ENCODE peak calls at places on chromosomes 11 and 22, in four cellular contexts. V, U, O and T are unnamed samples.

GRCh38 chr11:47797633-47798032 is 30.5 kb upstream of the FNBP4 start:
- DNase-seq in V (no peak), O (no peak), U (no peak), T (no peak)

GRCh38 chr22:22955866-22956535 is 68.4 kb downstream of the IGLL5 start:
- DNase-seq in O (peak; percentile 1), U (peak; percentile 52), V (peak; percentile 23), T (peak; percentile 56)

GRCh38 chr11:10930224-10930960 is 72.5 kb upstream of the ZBED5 start:
- DNase-seq in O (no peak), V (no peak), U (no peak), T (no peak)

GRCh38 chr11:75809991-75810390 is 5.0 kb upstream of the UVRAG start:
- DNase-seq in U (no peak), V (no peak), O (no peak), T (no peak)

GRCh38 chr11:64971421-64972233 is at the start of gene MAJIN:
- DNase-seq in U (no peak), V (peak; percentile 58), O (no peak), T (no peak)

GRCh38 chr22:49645791-49646550 is 181.7 kb downstream of the BRD1 start:
- DNase-seq in O (no peak), U (no peak), V (no peak), T (no peak)

GRCh38 chr11:125429174-125429707 is 66.8 kb downstream of the FEZ1 start:
- DNase-seq in V (peak; percentile 42), U (peak; percentile 63), O (peak; percentile 42), T (no peak)

GRCh38 chr11:73173755-73174494 is 31.8 kb upstream of the FCHSD2 start:
- DNase-seq in U (no peak), V (no peak), O (no peak), T (no peak)

GRCh38 chr22:38346506-38346905 is 29.3 kb upstream of the CSNK1E start:
- DNase-seq in V (no peak), O (no peak), U (no peak), T (no peak)

GRCh38 chr11:43760902-43761301 is 80.4 kb downstream of the HSD17B12 start:
- DNase-seq in O (no peak), U (no peak), V (no peak), T (no peak)

GRCh38 chr11:77197626-77198320 is 69.7 kb downstream of the MYO7A start:
- DNase-seq in O (no peak), U (no peak), V (no peak), T (no peak)

GRCh38 chr11:898160-898517 is 12.5 kb downstream of the CHID1 start:
- DNase-seq in V (no peak), U (peak; percentile 13), O (no peak), T (no peak)

GRCh38 chr11:67002297-67002913 is 20.5 kb upstream of the SYT12 start:
- DNase-seq in O (peak; percentile 15), U (no peak), V (no peak), T (peak; percentile 72)

GRCh38 chr11:60842688-60843605 is 1.0 kb downstream of the CCDC86 start:
- DNase-seq in U (no peak), V (no peak), O (no peak), T (peak; percentile 19)

GRCh38 chr11:65491614-65492386 is 7.0 kb upstream of the MALAT1 start:
- DNase-seq in V (peak; percentile 85), O (peak; percentile 100), U (peak; percentile 93), T (peak; percentile 99)

GRCh38 chr11:70503878-70504240 is 105.5 kb downstream of the CTTN start:
- DNase-seq in V (no peak), U (no peak), O (peak; percentile 68), T (peak; percentile 88)

GRCh38 chr11:111299111-111300026 is 1.0 kb downstream of the POU2AF3 start:
- DNase-seq in U (no peak), V (no peak), O (no peak), T (peak; percentile 76)

GRCh38 chr11:94597896-94598295 is 30.7 kb downstream of the PIWIL4 start:
- DNase-seq in V (no peak), U (no peak), O (no peak), T (peak; percentile 22)

GRCh38 chr11:112037527-112037926 is 12.3 kb downstream of the DLAT start:
- DNase-seq in O (no peak), U (no peak), V (no peak), T (no peak)

GRCh38 chr11:12888525-12889158 is 120.5 kb upstream of the RASSF10 start:
- DNase-seq in O (no peak), V (peak; percentile 69), U (peak; percentile 48), T (peak; percentile 71)

GRCh38 chr22:24077416-24077815 is 66.3 kb downstream of the CABIN1 start:
- DNase-seq in V (no peak), U (no peak), O (no peak), T (no peak)

GRCh38 chr11:128603003-128603715 is 15.8 kb upstream of the ETS1 start:
- DNase-seq in O (no peak), V (no peak), U (no peak), T (no peak)

GRCh38 chr11:134751825-134752224 is 339.8 kb upstream of the B3GAT1 start:
- DNase-seq in O (no peak), U (no peak), V (no peak), T (no peak)

GRCh38 chr11:102552447-102553200 is 22.1 kb upstream of the MMP7 start:
- DNase-seq in V (no peak), U (peak; percentile 94), O (no peak), T (no peak)

GRCh38 chr11:118321386-118322082 is 17.0 kb downstream of the CD3E start:
- DNase-seq in U (no peak), V (no peak), O (no peak), T (no peak)

GRCh38 chr11:6362868-6363678 is 27.2 kb upstream of the SMPD1 start:
- DNase-seq in O (peak; percentile 46), V (peak; percentile 77), U (peak; percentile 68), T (peak; percentile 78)

GRCh38 chr22:34296456-34296855 is 376.2 kb upstream of the LARGE1 start:
- DNase-seq in U (no peak), O (no peak), V (no peak), T (no peak)

GRCh38 chr22:27438271-27438980 is 363.1 kb downstream of the MN1 start:
- DNase-seq in O (no peak), V (no peak), U (no peak), T (peak; percentile 41)

GRCh38 chr11:74325649-74326645 is 14.5 kb upstream of the P4HA3 start:
- DNase-seq in U (no peak), V (peak; percentile 93), O (peak; percentile 93), T (no peak)

GRCh38 chr22:37979782-37980181 is 4.6 kb downstream of the SOX10 start:
- DNase-seq in V (no peak), U (no peak), O (no peak), T (no peak)

GRCh38 chr11:35003658-35004057 is 87.2 kb downstream of the PDHX start:
- DNase-seq in U (no peak), O (no peak), V (no peak), T (no peak)

GRCh38 chr11:67412495-67413179 is 2.8 kb upstream of the CARNS1 start:
- DNase-seq in V (no peak), O (no peak), U (no peak), T (no peak)

GRCh38 chr11:38014405-38014804 is 1416.4 kb upstream of the RAG2 start:
- DNase-seq in V (no peak), U (no peak), O (no peak), T (no peak)

GRCh38 chr22:19808873-19809478 is 45.7 kb downstream of the GNB1L start:
- DNase-seq in U (no peak), O (no peak), V (no peak), T (no peak)

GRCh38 chr11:109729761-109730160 is 307.8 kb downstream of the C11orf87 start:
- DNase-seq in V (no peak), O (no peak), U (no peak), T (peak; percentile 94)

GRCh38 chr11:9143726-9144125 is 52.3 kb upstream of the SCUBE2 start:
- DNase-seq in U (no peak), O (no peak), V (no peak), T (no peak)

GRCh38 chr22:38167988-38168407 is 13.6 kb downstream of the PLA2G6 start:
- DNase-seq in U (no peak), O (peak; percentile 75), V (peak; percentile 59), T (no peak)

GRCh38 chr11:86070435-86071056 is 1.7 kb upstream of the PICALM start:
- DNase-seq in V (no peak), U (no peak), O (no peak), T (no peak)

GRCh38 chr11:2769409-2769778 is 69.6 kb upstream of the KCNQ1OT1 start:
- DNase-seq in V (no peak), U (no peak), O (no peak), T (no peak)

GRCh38 chr11:130181295-130182272 is 22.0 kb downstream of the ST14 start:
- DNase-seq in U (no peak), O (peak; percentile 91), V (no peak), T (peak; percentile 90)